ENCODE peak calls at places on chromosome 2, in six cellular contexts. Y, Z, K, L, Q and R are unnamed samples.
A peak's percentile ranks its signal among the peaks of the same experiment; 100 is the strongest.

GRCh38 chr2:141611981-141612380 is 518.8 kb downstream of the LRP1B start:
- DNase-seq in Y (peak; percentile 72), Z (no peak), K (no peak), L (peak; percentile 48), Q (no peak), R (no peak)

GRCh38 chr2:232292395-232293154 is 86.0 kb upstream of the ALPP start:
- DNase-seq in Y (peak; percentile 70), Z (peak; percentile 59), K (no peak), L (peak; percentile 54), Q (peak; percentile 64), R (no peak)

GRCh38 chr2:33267745-33268144 is 208.7 kb upstream of the RASGRP3 start:
- DNase-seq in Y (peak; percentile 20), Z (peak; percentile 50), K (no peak), L (peak; percentile 31), Q (no peak), R (no peak)

GRCh38 chr2:25851740-25852503 is 26.4 kb downstream of the ASXL2 start:
- DNase-seq in Y (peak; percentile 75), Z (peak; percentile 93), K (no peak), L (peak; percentile 89), Q (peak; percentile 87), R (peak; percentile 74)

GRCh38 chr2:86072271-86072858 is 33.3 kb downstream of the POLR1A start:
- DNase-seq in Y (no peak), Z (peak; percentile 74), K (no peak), L (peak; percentile 28), Q (peak; percentile 55), R (no peak)

GRCh38 chr2:175926272-175926671 is 75.8 kb downstream of the LNPK start:
- DNase-seq in Y (peak; percentile 13), Z (peak; percentile 24), K (no peak), L (peak; percentile 8), Q (no peak), R (peak; percentile 38)

GRCh38 chr2:216632321-216632951 is 784 bp upstream of the IGFBP2 start:
- DNase-seq in Y (no peak), Z (no peak), K (no peak), L (no peak), Q (no peak), R (no peak)

GRCh38 chr2:64453710-64454315 is at the start of gene LGALSL:
- DNase-seq in Y (peak; percentile 78), Z (peak; percentile 30), K (peak; percentile 94), L (peak; percentile 34), Q (peak; percentile 78), R (no peak)

GRCh38 chr2:138777996-138778395 is 2.2 kb downstream of the NXPH2 start:
- DNase-seq in Y (no peak), Z (peak; percentile 41), K (no peak), L (no peak), Q (peak; percentile 58), R (no peak)

GRCh38 chr2:68806511-68807109 is 64.6 kb downstream of the BMP10 start:
- DNase-seq in Y (peak; percentile 78), Z (peak; percentile 34), K (no peak), L (peak; percentile 89), Q (no peak), R (no peak)

GRCh38 chr2:200156140-200156858 is 150.2 kb upstream of the SPATS2L start:
- DNase-seq in Y (peak; percentile 93), Z (peak; percentile 83), K (no peak), L (peak; percentile 96), Q (peak; percentile 62), R (no peak)

GRCh38 chr2:74779587-74780135 is 54.3 kb upstream of the HK2 start:
- DNase-seq in Y (no peak), Z (no peak), K (no peak), L (no peak), Q (no peak), R (no peak)

GRCh38 chr2:24697792-24698191 is 95.4 kb downstream of the PTRHD1 start:
- DNase-seq in Y (no peak), Z (no peak), K (no peak), L (no peak), Q (no peak), R (no peak)

GRCh38 chr2:83471708-83472107 is 987.4 kb downstream of the SUCLG1 start:
- DNase-seq in Y (no peak), Z (no peak), K (no peak), L (no peak), Q (no peak), R (no peak)

GRCh38 chr2:120919771-120920437 is 184.2 kb downstream of the GLI2 start:
- DNase-seq in Y (peak; percentile 39), Z (peak; percentile 74), K (no peak), L (peak; percentile 77), Q (no peak), R (no peak)

GRCh38 chr2:85063981-85064599 is 69.1 kb upstream of the TCF7L1 start:
- DNase-seq in Y (no peak), Z (peak; percentile 62), K (no peak), L (no peak), Q (no peak), R (no peak)

GRCh38 chr2:230881840-230882239 is 17.1 kb downstream of the ITM2C start:
- DNase-seq in Y (no peak), Z (no peak), K (no peak), L (no peak), Q (no peak), R (no peak)

GRCh38 chr2:84302513-84303412 is 156.3 kb downstream of the SUCLG1 start:
- DNase-seq in Y (peak; percentile 78), Z (peak; percentile 40), K (no peak), L (peak; percentile 45), Q (peak; percentile 69), R (no peak)

GRCh38 chr2:182852090-182852489 is 14.3 kb downstream of the FRZB start:
- DNase-seq in Y (peak; percentile 16), Z (no peak), K (no peak), L (no peak), Q (peak; percentile 11), R (no peak)

GRCh38 chr2:174325373-174325772 is 9.4 kb upstream of the SP9 start:
- DNase-seq in Y (no peak), Z (no peak), K (no peak), L (no peak), Q (no peak), R (no peak)

GRCh38 chr2:8231909-8232308 is 449.9 kb upstream of the ID2 start:
- DNase-seq in Y (no peak), Z (no peak), K (no peak), L (no peak), Q (no peak), R (no peak)

GRCh38 chr2:8236391-8236790 is 445.5 kb upstream of the ID2 start:
- DNase-seq in Y (no peak), Z (no peak), K (no peak), L (no peak), Q (no peak), R (no peak)

GRCh38 chr2:8234757-8235374 is 447.0 kb upstream of the ID2 start:
- DNase-seq in Y (no peak), Z (no peak), K (no peak), L (no peak), Q (no peak), R (no peak)

GRCh38 chr2:8230466-8230865 is 451.4 kb upstream of the ID2 start:
- DNase-seq in Y (no peak), Z (no peak), K (no peak), L (no peak), Q (no peak), R (no peak)

DNA sequence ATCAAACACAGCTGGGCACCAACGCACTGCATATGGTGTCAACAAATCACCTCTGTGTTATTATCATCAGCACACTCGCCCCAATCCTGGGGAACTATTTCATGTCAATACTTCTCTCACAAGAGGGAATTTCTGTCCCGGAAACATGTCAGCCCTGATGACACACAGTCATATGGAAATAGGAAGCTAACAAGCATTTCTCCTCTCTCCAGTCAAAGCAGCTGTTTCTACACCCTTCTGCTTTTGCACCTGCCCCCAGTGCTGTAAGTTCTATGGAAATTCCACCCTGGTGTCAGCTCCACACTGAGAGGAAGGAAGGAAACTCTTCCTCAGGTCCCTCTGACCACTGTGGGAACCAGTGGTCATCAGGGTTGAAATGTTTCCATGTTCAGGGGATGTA is 447.6 kb upstream of the ID2 start:
- DNase-seq in Y (no peak), Z (no peak), K (no peak), L (no peak), Q (no peak), R (no peak)
- H3K4me3 ChIP-seq in Y (no peak overlapping the region), Z (no peak overlapping the region), K (no peak overlapping the region), L (no peak overlapping the region), Q (no peak overlapping the region), R (no peak overlapping the region)

GRCh38 chr2:188523901-188524300 is 232.2 kb downstream of the GULP1 start:
- DNase-seq in Y (no peak), Z (peak; percentile 61), K (no peak), L (peak; percentile 31), Q (no peak), R (no peak)

GRCh38 chr2:188527701-188528100 is 236.0 kb downstream of the GULP1 start:
- DNase-seq in Y (no peak), Z (peak; percentile 27), K (no peak), L (peak; percentile 26), Q (no peak), R (no peak)

GRCh38 chr2:188527110-188527509 is 235.4 kb downstream of the GULP1 start:
- DNase-seq in Y (no peak), Z (peak; percentile 75), K (no peak), L (peak; percentile 37), Q (no peak), R (no peak)

GRCh38 chr2:188522517-188522916 is 230.8 kb downstream of the GULP1 start:
- DNase-seq in Y (peak; percentile 19), Z (no peak), K (no peak), L (peak; percentile 68), Q (no peak), R (no peak)

GRCh38 chr2:188524519-188525113 is 232.9 kb downstream of the GULP1 start:
- DNase-seq in Y (peak; percentile 54), Z (peak; percentile 80), K (no peak), L (peak; percentile 79), Q (peak; percentile 62), R (peak; percentile 17)
- TF ChIP-seq CTCF in Y (peak; percentile 75), Z (peak; percentile 73), K (peak; percentile 85), L (peak; percentile 66), Q (peak; percentile 93), R (peak; percentile 42)

DNA sequence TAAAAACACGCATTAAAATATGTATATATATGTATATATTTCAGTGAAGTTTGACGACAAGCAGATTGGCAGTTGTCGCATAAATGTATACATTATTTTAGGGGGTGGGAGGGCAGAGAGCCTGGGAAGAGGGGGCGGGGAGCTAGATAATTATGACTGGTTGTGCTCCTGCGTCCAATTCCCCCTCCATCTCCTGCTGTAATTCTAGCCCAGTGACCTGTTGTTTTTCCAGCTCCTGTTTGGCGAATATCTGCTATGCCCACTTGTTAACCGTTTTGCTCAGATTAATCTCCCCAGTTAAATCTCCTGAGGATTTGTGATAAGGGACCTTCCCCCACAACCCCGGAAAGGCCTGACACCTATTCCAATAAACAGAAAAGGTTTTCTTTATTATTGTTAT is 684 bp downstream of the UNC80 start:
- DNase-seq in Y (no peak), Z (no peak), K (no peak), L (no peak), Q (no peak), R (no peak)
- H3K4me3 ChIP-seq in Y (no peak overlapping the region), Z (no peak overlapping the region), K (no peak overlapping the region), L (no peak overlapping the region), Q (peak overlapping the region; percentile 33), R (no peak overlapping the region)

DNA sequence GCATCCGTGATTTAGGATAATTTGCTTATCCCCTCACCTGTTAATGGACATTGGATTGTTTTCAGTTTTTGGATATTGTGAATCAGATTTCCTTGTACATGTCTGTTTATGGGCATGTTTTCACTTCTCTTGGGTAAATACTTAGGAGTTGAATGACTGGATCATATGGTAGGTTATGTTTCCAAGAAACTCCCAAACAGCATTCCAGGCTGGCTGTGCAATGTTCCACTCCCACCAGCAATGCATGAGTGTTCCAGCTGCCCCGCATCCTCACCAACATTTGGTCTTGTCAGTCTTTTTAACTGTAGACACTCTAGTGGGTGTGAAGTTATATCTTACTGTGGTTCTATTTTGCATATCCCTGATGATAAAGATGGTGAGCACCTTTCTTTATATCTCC is 8.9 kb upstream of the LRRFIP1 start:
- DNase-seq in Y (peak; percentile 49), Z (peak; percentile 76), K (peak; percentile 27), L (peak; percentile 80), Q (no peak), R (peak; percentile 53)
- TF ChIP-seq CTCF in Y (no peak), Z (no peak), K (no peak), L (no peak), Q (no peak), R (no peak)